ENCODE peak calls at places on chromosomes 3 and 15, in four cellular contexts. One of them, this sample, is unnamed.
A peak's percentile ranks its signal among the peaks of the same experiment; 100 is the strongest.

GRCh38 chr15:50909044-50909342 is 510 bp downstream of the AP4E1 start:
- DNase-seq in SK-N-MC: no peak
- DNase-seq in HCT116: no peak
- DNase-seq in spleen: no peak
- DNase-seq in this sample: no peak

GRCh38 chr3:46298871-46299607 is 54.9 kb upstream of the CCR2 start:
- DNase-seq in SK-N-MC: no peak
- DNase-seq in HCT116: no peak
- DNase-seq in spleen: no peak
- DNase-seq in this sample: no peak

GRCh38 chr3:4709336-4709735 is 216.2 kb downstream of the ITPR1 start:
- DNase-seq in SK-N-MC: no peak
- DNase-seq in HCT116: no peak
- DNase-seq in spleen: no peak
- DNase-seq in this sample: no peak

GRCh38 chr3:194247350-194247740 is 103.8 kb downstream of the CPN2 start:
- DNase-seq in SK-N-MC: no peak
- DNase-seq in HCT116: no peak
- DNase-seq in spleen: no peak
- DNase-seq in this sample: no peak

GRCh38 chr3:113226491-113226890 is 15.1 kb downstream of the BOC start:
- DNase-seq in SK-N-MC: no peak
- DNase-seq in HCT116: no peak
- DNase-seq in spleen: no peak
- DNase-seq in this sample: no peak

GRCh38 chr15:31272558-31273257 is 53.9 kb upstream of the KLF13 start:
- DNase-seq in SK-N-MC: no peak
- DNase-seq in HCT116: no peak
- DNase-seq in spleen: no peak
- DNase-seq in this sample: peak; percentile 62

GRCh38 chr15:66698318-66698961 is 3.6 kb upstream of the SMAD6 start:
- DNase-seq in SK-N-MC: no peak
- DNase-seq in HCT116: peak; percentile 61
- DNase-seq in spleen: no peak
- DNase-seq in this sample: no peak

GRCh38 chr3:194167873-194168272 is 31.9 kb downstream of the HES1 start:
- DNase-seq in SK-N-MC: no peak
- DNase-seq in HCT116: no peak
- DNase-seq in spleen: no peak
- DNase-seq in this sample: no peak

GRCh38 chr3:14786369-14786768 is 32.4 kb upstream of the FGD5 start:
- DNase-seq in SK-N-MC: no peak
- DNase-seq in HCT116: no peak
- DNase-seq in spleen: no peak
- DNase-seq in this sample: no peak

GRCh38 chr3:84960994-84961393 is 2.2 kb downstream of the CADM2 start:
- DNase-seq in SK-N-MC: no peak
- DNase-seq in HCT116: no peak
- DNase-seq in spleen: no peak
- DNase-seq in this sample: no peak

GRCh38 chr3:184737641-184738518 is 26.0 kb upstream of the MAGEF1 start:
- DNase-seq in SK-N-MC: peak; percentile 75
- DNase-seq in HCT116: no peak
- DNase-seq in spleen: peak; percentile 24
- DNase-seq in this sample: peak; percentile 69

GRCh38 chr15:48413304-48413703 is 82.1 kb downstream of the DUT start:
- DNase-seq in SK-N-MC: no peak
- DNase-seq in HCT116: no peak
- DNase-seq in spleen: no peak
- DNase-seq in this sample: no peak

GRCh38 chr15:84915011-84915958 is 30.8 kb downstream of the SLC28A1 start:
- DNase-seq in SK-N-MC: no peak
- DNase-seq in HCT116: peak; percentile 81
- DNase-seq in spleen: no peak
- DNase-seq in this sample: peak; percentile 81

GRCh38 chr3:181730364-181730763 is 18.6 kb downstream of the SOX2 start:
- DNase-seq in SK-N-MC: peak; percentile 87
- DNase-seq in HCT116: no peak
- DNase-seq in spleen: no peak
- DNase-seq in this sample: no peak

GRCh38 chr15:99718421-99718820 is 14.8 kb downstream of the LYSMD4 start:
- DNase-seq in SK-N-MC: no peak
- DNase-seq in HCT116: no peak
- DNase-seq in spleen: no peak
- DNase-seq in this sample: no peak

GRCh38 chr3:79263423-79263822 is 504.4 kb downstream of the ROBO1 start:
- DNase-seq in SK-N-MC: no peak
- DNase-seq in HCT116: no peak
- DNase-seq in spleen: no peak
- DNase-seq in this sample: no peak

GRCh38 chr3:147407107-147407494 is 758 bp upstream of the ZIC4 start:
- DNase-seq in SK-N-MC: no peak
- DNase-seq in HCT116: no peak
- DNase-seq in spleen: no peak
- DNase-seq in this sample: no peak
- H3K27ac ChIP-seq in SK-N-MC: no peak overlapping the region
- H3K27ac ChIP-seq in HCT116: no peak overlapping the region
- H3K27ac ChIP-seq in spleen: no peak overlapping the region
- H3K27ac ChIP-seq in this sample: no peak overlapping the region

GRCh38 chr15:101439285-101439919 is 50.1 kb downstream of the PCSK6 start:
- DNase-seq in SK-N-MC: peak; percentile 37
- DNase-seq in HCT116: no peak
- DNase-seq in spleen: peak; percentile 68
- DNase-seq in this sample: no peak
- TF ChIP-seq POLR2AphosphoS5 in SK-N-MC: no peak
- TF ChIP-seq POLR2AphosphoS5 in HCT116: no peak
- TF ChIP-seq POLR2AphosphoS5 in spleen: no peak
- TF ChIP-seq POLR2AphosphoS5 in this sample: no peak

GRCh38 chr15:83747718-83748110 is 93.8 kb downstream of the ADAMTSL3 start:
- DNase-seq in SK-N-MC: no peak
- DNase-seq in HCT116: no peak
- DNase-seq in spleen: no peak
- DNase-seq in this sample: no peak
- H3K27ac ChIP-seq in SK-N-MC: no peak overlapping the region
- H3K27ac ChIP-seq in HCT116: no peak overlapping the region
- H3K27ac ChIP-seq in spleen: peak overlapping the region; percentile 61
- H3K27ac ChIP-seq in this sample: no peak overlapping the region

DNA sequence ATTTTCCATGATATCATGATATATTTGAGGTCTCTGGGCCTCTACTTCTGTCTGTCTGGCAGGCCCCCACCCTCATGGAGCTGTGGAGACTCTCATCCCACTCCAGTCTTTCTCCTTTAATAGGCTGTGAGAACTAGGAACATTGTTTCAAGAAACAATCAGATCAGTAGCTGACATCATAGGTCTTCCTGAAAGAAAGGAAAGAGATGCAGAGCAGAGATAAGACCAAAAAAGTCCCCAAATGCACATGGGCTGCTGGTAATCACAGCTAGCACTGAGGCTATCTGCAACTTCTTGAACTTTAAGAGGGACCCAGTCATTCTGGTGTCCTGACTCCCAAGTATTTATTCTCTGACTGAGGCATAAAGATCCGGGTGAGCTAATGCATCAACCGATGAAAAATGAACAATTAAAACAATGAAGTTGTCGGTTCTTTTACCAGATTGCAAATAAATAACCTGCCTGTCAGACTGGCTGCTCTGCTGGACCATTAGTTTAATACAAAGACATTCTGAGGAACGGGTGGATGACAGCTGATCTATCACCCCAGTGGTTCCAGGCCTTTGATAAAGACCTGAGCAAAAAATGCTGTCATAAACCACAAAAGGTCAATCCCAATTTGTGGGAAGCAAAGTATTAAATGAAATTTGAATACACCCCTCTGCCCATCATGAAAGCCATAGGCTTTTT is 780.8 kb upstream of the GOLIM4 start:
- DNase-seq in SK-N-MC: no peak
- DNase-seq in HCT116: no peak
- DNase-seq in spleen: no peak
- DNase-seq in this sample: no peak
- TF ChIP-seq POLR2AphosphoS5 in SK-N-MC: no peak
- TF ChIP-seq POLR2AphosphoS5 in HCT116: no peak
- TF ChIP-seq POLR2AphosphoS5 in spleen: no peak
- TF ChIP-seq POLR2AphosphoS5 in this sample: no peak

GRCh38 chr3:16090013-16090412 is 84.5 kb upstream of the GALNT15 start:
- DNase-seq in SK-N-MC: no peak
- DNase-seq in HCT116: no peak
- DNase-seq in spleen: no peak
- DNase-seq in this sample: no peak
- H3K27ac ChIP-seq in SK-N-MC: no peak overlapping the region
- H3K27ac ChIP-seq in HCT116: no peak overlapping the region
- H3K27ac ChIP-seq in spleen: no peak overlapping the region
- H3K27ac ChIP-seq in this sample: no peak overlapping the region

DNA sequence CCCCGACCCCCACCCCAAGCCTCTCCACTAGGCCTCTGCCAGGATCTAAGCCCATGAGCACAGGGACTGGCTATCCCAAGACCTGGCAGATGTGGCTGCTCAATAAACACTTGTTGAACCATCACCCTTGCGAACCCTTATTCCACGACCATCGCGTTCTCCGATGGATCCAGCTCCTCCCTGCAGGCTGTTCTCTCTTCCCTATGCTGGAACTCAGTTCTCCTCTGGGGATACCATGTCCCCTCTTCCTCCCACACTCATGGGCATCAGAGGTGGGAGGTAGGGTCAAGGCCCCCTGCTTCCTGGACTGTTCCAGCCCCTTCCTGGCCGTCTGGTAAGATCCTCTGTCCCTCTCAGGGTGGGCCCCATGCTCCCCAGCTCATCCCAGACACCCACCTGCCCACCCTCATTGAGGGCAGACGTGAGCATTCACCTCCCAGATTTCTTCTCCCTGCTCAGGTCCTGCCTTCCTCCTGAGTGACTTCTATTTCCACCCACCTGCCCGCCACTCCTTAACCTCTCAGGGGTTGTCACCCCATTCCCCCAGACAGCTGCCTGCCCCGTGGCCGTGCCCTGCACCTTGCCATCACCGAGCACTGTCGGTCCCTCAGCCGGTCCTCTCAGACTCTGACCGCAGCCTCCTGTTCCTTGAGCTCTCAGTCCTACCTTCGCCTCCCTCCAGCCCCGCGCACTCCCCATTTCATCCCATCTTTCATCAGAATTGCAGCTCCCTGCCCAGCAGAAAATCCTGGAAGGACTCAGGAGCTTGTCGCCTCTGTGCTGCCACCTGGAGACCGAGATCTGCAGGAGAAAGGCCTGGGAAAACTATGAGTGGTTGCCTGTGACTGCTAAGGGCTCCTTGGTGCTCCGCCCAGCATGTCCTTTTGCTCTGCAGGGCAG is 42.0 kb downstream of the PML start:
- DNase-seq in SK-N-MC: no peak
- DNase-seq in HCT116: peak; percentile 22
- DNase-seq in spleen: no peak
- DNase-seq in this sample: peak; percentile 56
- TF ChIP-seq POLR2AphosphoS5 in SK-N-MC: no peak
- TF ChIP-seq POLR2AphosphoS5 in HCT116: no peak
- TF ChIP-seq POLR2AphosphoS5 in spleen: no peak
- TF ChIP-seq POLR2AphosphoS5 in this sample: no peak

DNA sequence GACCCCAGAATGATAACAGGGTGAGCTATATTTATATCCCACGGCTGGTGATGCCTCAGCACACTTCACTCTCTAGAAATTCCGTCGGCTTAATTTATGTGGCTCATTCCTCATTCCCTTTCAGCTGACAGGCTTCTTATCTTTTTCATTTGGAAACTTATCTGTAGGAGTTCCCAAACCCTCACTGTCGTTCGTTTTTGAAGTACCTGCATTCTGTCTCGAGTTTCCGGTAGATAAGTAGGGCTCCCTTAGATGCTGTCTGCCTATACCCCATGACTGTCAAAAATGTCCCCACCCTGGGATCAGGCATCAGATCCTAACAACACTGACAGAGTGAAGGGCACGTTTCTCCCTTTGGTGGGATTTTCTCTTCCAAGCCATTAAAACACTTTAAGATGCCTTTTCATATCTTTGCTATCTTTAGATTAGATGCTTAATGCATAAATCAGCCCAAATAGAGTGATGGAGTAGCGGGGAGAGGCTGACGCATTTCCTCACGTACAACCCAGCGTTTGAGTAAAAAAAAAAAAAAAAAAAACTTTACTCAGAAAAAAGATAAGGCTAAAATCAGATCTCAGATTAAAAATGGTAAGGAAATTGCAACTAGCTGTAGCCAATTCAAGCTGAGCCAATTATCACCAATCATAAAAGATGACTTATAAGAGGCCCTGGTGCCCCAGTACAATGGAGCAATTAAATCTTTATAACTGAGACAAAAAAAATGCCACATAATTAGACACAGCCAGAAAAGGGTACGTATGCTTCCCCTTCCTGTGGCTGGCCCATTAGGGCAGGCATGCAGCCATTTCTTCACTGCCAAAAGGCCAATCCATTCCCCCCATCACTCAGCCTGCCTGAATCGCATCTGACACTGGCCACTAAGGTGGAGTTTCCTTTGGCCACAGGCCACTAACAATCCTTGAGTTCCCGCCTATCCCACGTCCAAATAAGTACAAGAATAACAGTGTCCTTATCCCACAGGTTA is 45.1 kb downstream of the RFTN1 start:
- DNase-seq in SK-N-MC: no peak
- DNase-seq in HCT116: no peak
- DNase-seq in spleen: no peak
- DNase-seq in this sample: no peak
- H3K27ac ChIP-seq in SK-N-MC: no peak overlapping the region
- H3K27ac ChIP-seq in HCT116: no peak overlapping the region
- H3K27ac ChIP-seq in spleen: peak overlapping the region; percentile 31
- H3K27ac ChIP-seq in this sample: no peak overlapping the region

DNA sequence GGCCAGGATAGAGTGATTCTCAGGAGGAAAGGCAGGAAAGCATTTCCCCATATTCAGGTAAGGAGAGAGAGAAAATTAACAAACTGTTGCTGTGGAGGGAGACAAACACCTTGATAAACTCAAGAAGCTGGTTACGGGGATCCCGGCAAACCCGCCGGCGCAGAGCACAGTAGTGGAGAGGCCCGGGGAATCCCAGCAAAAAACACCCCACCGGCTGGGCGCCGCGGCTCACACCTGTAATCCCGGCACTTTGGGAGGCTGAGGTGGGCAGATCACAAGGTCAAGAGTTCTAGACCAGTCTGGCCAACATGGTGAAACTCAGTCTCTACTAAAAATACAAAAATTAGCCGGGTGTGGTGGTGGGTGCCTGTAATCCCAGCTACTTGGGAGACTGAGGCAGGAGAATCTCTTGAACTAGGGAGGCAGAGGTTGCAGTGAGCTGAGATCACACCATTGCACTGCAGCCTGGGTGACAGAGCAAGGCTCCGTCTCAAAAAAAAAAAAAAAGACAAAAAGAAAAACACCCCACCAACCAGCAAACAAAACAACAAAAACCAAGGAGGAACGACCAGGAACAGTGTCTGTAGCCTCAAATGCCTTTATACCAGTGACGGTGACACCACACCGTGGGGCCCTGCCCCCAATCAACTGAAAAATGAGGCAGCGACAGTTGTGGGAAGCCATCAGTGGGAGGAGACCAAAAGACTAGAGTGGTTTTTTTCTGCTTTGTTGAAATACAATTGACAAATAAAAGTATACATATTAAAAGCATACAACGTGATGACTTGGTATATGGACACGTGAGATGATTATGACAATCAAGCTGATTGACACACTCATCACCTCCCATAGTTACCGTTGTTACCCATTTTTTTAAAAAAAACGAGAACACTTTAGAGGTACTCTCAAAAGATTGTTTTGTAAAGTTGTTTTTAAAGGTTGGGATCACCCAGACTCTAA is 40.2 kb upstream of the IDH2 start:
- DNase-seq in SK-N-MC: no peak
- DNase-seq in HCT116: no peak
- DNase-seq in spleen: no peak
- DNase-seq in this sample: no peak
- TF ChIP-seq POLR2AphosphoS5 in SK-N-MC: no peak
- TF ChIP-seq POLR2AphosphoS5 in HCT116: no peak
- TF ChIP-seq POLR2AphosphoS5 in spleen: no peak
- TF ChIP-seq POLR2AphosphoS5 in this sample: no peak

This sample was measured in suprapubic skin.